ENCODE peak calls at places on chromosomes 12 and 14, in six cellular contexts. U, S, V, R, I and P are unnamed samples.

GRCh38 chr12:47715877-47716548 is 9.3 kb downstream of the ENDOU start:
- DNase-seq in S (no peak), V (no peak), I (no peak), R (no peak), U (no peak), P (no peak)

GRCh38 chr12:32502693-32503510 is 103.5 kb downstream of the FGD4 start:
- DNase-seq in S (peak; percentile 91), U (peak; percentile 60), I (no peak), V (no peak), R (no peak), P (no peak)

GRCh38 chr12:53976823-53977595 is 2.3 kb upstream of the HOTAIR start:
- DNase-seq in R (no peak), S (no peak), V (no peak), I (no peak), U (no peak), P (no peak)

GRCh38 chr12:76311796-76312195 is 36.4 kb downstream of the BBS10 start:
- DNase-seq in I (no peak), V (no peak), U (no peak), S (peak; percentile 52), R (no peak), P (no peak)

GRCh38 chr12:64088431-64089349 is 133.4 kb downstream of the KICS2 start:
- DNase-seq in U (peak; percentile 78), S (peak; percentile 95), I (no peak), R (peak; percentile 23), V (no peak), P (peak; percentile 10)

GRCh38 chr12:94954029-94954685 is 49.3 kb downstream of the NDUFA12 start:
- DNase-seq in U (peak; percentile 50), V (no peak), R (no peak), I (no peak), S (peak; percentile 72), P (no peak)

GRCh38 chr14:103488071-103488470 is 34.6 kb downstream of the CKB start:
- DNase-seq in S (no peak), V (no peak), I (no peak), R (no peak), U (no peak), P (no peak)

GRCh38 chr12:30501718-30502117 is 194.0 kb downstream of the IPO8 start:
- DNase-seq in U (no peak), R (no peak), I (no peak), S (no peak), V (no peak), P (no peak)

GRCh38 chr12:47839214-47839613 is 19.5 kb upstream of the HDAC7 start:
- DNase-seq in R (no peak), S (no peak), I (no peak), U (no peak), V (no peak), P (no peak)

GRCh38 chr14:102086346-102086971 is 385 bp downstream of the HSP90AA1 start:
- DNase-seq in I (peak; percentile 68), R (peak; percentile 31), S (peak; percentile 65), V (no peak), U (peak; percentile 65), P (peak; percentile 75)

GRCh38 chr14:102085503-102085902 is 1.3 kb downstream of the HSP90AA1 start:
- DNase-seq in S (no peak), I (no peak), R (no peak), U (peak; percentile 49), V (peak; percentile 56), P (no peak)

GRCh38 chr14:102088012-102088792 is 1.4 kb upstream of the HSP90AA1 start:
- DNase-seq in U (peak; percentile 96), S (peak; percentile 32), I (peak; percentile 80), V (peak; percentile 92), R (peak; percentile 58), P (peak; percentile 83)

GRCh38 chr14:102087762-102088011 is 843 bp upstream of the HSP90AA1 start:
- DNase-seq in R (no peak), U (no peak), V (no peak), S (no peak), I (no peak), P (no peak)

DNA sequence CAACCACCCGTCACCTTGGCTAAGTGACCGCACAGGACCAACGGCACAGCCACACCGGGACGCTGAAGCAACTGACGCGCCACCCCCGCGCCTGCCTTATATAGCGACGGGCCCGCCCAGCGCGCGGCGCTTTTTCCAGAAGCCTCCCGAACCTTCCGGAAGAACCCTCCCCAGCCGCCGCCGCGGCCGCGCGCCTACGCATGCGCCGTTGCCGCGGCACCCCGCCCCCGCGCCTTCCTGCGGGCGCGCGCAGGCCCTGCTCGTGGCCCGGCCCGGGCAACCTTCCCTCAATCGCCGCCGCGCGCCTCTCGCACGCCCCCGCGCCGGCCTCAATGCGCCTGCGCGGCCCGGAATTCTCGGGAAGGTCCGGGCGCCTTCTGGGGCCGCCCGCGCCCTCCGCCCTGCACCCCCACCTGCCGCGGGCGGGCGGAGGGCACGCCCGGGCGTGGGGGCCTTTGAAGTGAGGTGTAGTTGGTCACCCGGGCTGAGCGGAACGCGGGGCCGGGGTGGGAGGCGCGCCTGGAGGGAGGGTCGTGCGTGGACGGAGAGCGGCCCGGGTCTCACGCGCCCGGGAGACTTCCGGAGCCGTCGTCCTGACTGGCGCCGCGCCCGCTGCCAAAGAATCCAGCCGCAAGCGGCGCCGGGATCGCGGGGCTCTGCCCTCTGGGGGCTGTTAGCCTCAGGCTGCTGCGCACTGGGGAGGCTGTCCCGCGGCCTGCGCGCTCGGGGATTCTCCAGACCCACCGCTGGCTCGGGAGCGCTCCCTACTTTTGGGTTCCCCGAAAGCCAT is at the start of gene HSP90AA1:
- DNase-seq in I (peak; percentile 98), V (peak; percentile 99), U (peak; percentile 91), R (peak; percentile 95), S (peak; percentile 96), P (peak; percentile 96)
- TF ChIP-seq CTCF in I (peak; percentile 6), V (no peak), U (no peak), R (peak; percentile 42), S (no peak), P (no peak)

GRCh38 chr14:49962616-49963015 is 69.7 kb downstream of the ARF6 start:
- DNase-seq in R (no peak), I (no peak), U (peak; percentile 11), V (no peak), S (no peak), P (peak; percentile 74)

GRCh38 chr14:49969961-49970360 is 77.1 kb downstream of the ARF6 start:
- DNase-seq in S (no peak), V (no peak), R (no peak), U (no peak), I (no peak), P (no peak)

GRCh38 chr14:49966971-49967630 is 74.2 kb downstream of the ARF6 start:
- DNase-seq in R (no peak), V (no peak), I (no peak), U (no peak), S (no peak), P (no peak)

GRCh38 chr14:49970474-49971147 is 77.7 kb downstream of the ARF6 start:
- DNase-seq in V (no peak), S (peak; percentile 94), U (no peak), I (no peak), R (no peak), P (no peak)

GRCh38 chr14:49966304-49966809 is 73.5 kb downstream of the ARF6 start:
- DNase-seq in V (no peak), U (no peak), S (peak; percentile 53), I (no peak), R (no peak), P (no peak)
- H3K4me3 ChIP-seq in V (no peak overlapping the region), U (no peak overlapping the region), S (no peak overlapping the region), I (no peak overlapping the region), R (no peak overlapping the region), P (no peak overlapping the region)

GRCh38 chr12:51083140-51083833 is at the start of gene CSRNP2:
- DNase-seq in V (peak; percentile 100), R (peak; percentile 98), U (peak; percentile 98), S (peak; percentile 98), I (peak; percentile 94), P (peak; percentile 98)
- TF ChIP-seq CTCF in V (peak; percentile 11), R (no peak), U (no peak), S (no peak), I (peak; percentile 14), P (peak; percentile 1)

DNA sequence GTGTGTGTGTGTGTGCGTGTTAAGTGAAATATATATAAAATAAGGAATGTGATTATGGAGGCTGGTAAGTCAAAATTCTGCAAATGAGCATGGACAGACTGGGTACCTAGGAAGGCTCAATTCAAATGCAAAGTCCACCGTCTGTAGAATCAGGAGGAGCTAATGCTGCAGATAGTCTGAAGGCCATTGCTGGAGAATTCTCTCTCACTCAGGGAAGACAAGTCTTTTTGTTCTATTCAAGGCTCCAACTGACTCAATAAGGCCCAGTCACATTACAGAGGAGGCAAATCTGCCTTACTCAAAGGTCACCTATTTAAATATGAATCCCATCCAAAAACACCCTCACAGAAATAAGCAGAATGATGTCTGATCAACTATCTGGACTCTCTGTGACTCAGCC is 757 bp upstream of the KLRF2 start:
- DNase-seq in I (no peak), V (no peak), R (no peak), U (no peak), S (no peak), P (no peak)
- H3K4me3 ChIP-seq in I (no peak overlapping the region), V (no peak overlapping the region), R (no peak overlapping the region), U (no peak overlapping the region), S (no peak overlapping the region), P (no peak overlapping the region)

GRCh38 chr12:14901228-14901562 is 15.5 kb upstream of the MGP start:
- DNase-seq in R (peak; percentile 35), V (no peak), S (peak; percentile 29), U (peak; percentile 15), I (no peak), P (no peak)
- TF ChIP-seq CTCF in R (peak; percentile 50), V (no peak), S (peak; percentile 1), U (no peak), I (no peak), P (no peak)

DNA sequence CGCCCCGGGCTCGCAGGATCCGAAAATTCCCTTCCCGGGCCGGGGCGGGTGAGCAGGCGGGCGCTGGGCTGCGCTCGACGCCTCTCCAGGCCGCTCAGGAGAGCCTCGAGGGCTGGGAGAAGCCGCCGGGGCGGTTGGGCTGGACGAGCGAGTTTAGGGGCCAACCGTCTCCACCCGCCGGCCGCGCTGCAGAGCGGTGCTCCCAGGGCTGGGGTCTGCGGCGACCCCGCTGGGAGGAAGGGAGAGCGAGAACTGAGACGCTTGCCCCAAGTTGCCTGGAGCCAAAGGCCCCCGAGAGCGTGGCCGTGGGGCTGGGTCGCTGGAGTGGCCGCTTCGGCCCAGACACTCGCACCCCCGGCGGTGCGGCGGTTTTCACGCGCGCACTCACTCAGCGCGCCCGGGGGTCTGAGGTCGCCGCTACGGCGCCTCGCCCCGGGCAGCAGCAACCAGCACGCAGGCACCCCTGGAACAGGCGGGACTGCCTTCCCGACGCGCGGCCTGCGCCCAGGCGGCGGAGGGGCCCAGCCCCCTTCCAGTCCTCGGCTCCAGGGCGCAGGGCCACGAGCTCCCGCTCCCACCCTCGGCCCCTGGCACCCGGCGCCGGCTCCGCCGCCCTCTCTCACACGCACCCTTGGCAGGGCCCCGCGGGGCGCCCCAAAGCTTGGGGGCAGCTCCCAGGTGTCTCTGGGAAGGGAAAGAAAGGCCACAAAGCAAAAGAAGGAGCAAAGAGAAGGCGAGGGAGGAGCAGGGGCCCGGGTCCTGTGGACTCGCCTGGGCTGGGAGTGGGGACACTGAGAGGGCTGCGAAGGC is 586 bp upstream of the EFS start:
- DNase-seq in U (no peak), S (no peak), I (no peak), R (no peak), V (peak; percentile 61), P (no peak)
- H3K4me3 ChIP-seq in U (no peak overlapping the region), S (peak overlapping the region; percentile 36), I (no peak overlapping the region), R (peak overlapping the region; percentile 72), V (peak overlapping the region; percentile 15), P (no peak overlapping the region)